ENCODE peak calls at places on chromosome 13, in five cellular contexts. Y is CD4-positive, CD25-positive, alpha-beta regulatory T cell; G is transverse colon; D is sigmoid colon; P is naive thymus-derived CD4-positive, alpha-beta T cell. B is an unnamed sample.
A peak's percentile ranks its signal among the peaks of the same experiment; 100 is the strongest.

GRCh38 chr13:51683537-51684050 is 99.3 kb downstream of the WDFY2 start:
- DNase-seq in D (no peak), G (no peak), P (no peak), Y (no peak), B (no peak)

GRCh38 chr13:95023405-95023804 is 277.8 kb downstream of the ABCC4 start:
- DNase-seq in P (no peak), G (no peak), Y (no peak), D (no peak), B (no peak)

GRCh38 chr13:40388617-40389016 is 277.8 kb downstream of the FOXO1 start:
- DNase-seq in P (peak; percentile 87), Y (peak; percentile 61), D (peak; percentile 62), G (peak; percentile 64), B (no peak)

GRCh38 chr13:38262211-38262610 is 87.4 kb upstream of the UFM1 start:
- DNase-seq in G (no peak), Y (no peak), P (no peak), D (no peak), B (peak; percentile 7)

GRCh38 chr13:23384111-23384510 is 49.4 kb downstream of the SACS start:
- DNase-seq in G (no peak), P (no peak), Y (no peak), D (no peak), B (peak; percentile 57)

GRCh38 chr13:112803422-112803821 is 113.6 kb downstream of the ATP11A start:
- DNase-seq in G (no peak), Y (no peak), P (no peak), D (no peak), B (no peak)

GRCh38 chr13:49292742-49293498 is 45.2 kb downstream of the CDADC1 start:
- DNase-seq in G (no peak), Y (no peak), D (peak; percentile 90), P (no peak), B (no peak)

GRCh38 chr13:36358352-36358751 is 12.2 kb upstream of the SPART start:
- DNase-seq in D (no peak), Y (no peak), G (no peak), P (no peak), B (no peak)

GRCh38 chr13:85638815-85639393 is 160.3 kb downstream of the SLITRK6 start:
- DNase-seq in G (no peak), Y (no peak), D (no peak), P (no peak), B (no peak)

GRCh38 chr13:33296793-33297425 is 11.4 kb upstream of the STARD13 start:
- DNase-seq in D (no peak), Y (no peak), G (no peak), P (no peak), B (no peak)

GRCh38 chr13:73073050-73073449 is 14.2 kb downstream of the KLF5 start:
- DNase-seq in D (no peak), P (no peak), G (no peak), Y (no peak), B (no peak)

GRCh38 chr13:74576504-74576903 is 442.3 kb upstream of the KLF12 start:
- DNase-seq in G (no peak), Y (no peak), D (no peak), P (no peak), B (no peak)

GRCh38 chr13:74575729-74576125 is 441.5 kb upstream of the KLF12 start:
- DNase-seq in D (peak; percentile 73), P (peak; percentile 40), G (peak; percentile 28), Y (no peak), B (no peak)

GRCh38 chr13:74571811-74572210 is 437.6 kb upstream of the KLF12 start:
- DNase-seq in G (no peak), D (no peak), Y (no peak), P (no peak), B (no peak)

GRCh38 chr13:74573654-74574053 is 439.4 kb upstream of the KLF12 start:
- DNase-seq in D (no peak), G (no peak), P (no peak), Y (no peak), B (no peak)

GRCh38 chr13:74574964-74575728 is 440.9 kb upstream of the KLF12 start:
- DNase-seq in Y (no peak), P (no peak), D (no peak), G (no peak), B (no peak)
- H3K4me3 ChIP-seq in Y (peak overlapping the region; percentile 48), P (peak overlapping the region; percentile 49), D (peak overlapping the region; percentile 41), G (peak overlapping the region; percentile 22), B (peak overlapping the region; percentile 58)

GRCh38 chr13:26557393-26558073 is at the start of gene WASF3:
- DNase-seq in Y (no peak), P (no peak), D (peak; percentile 97), G (peak; percentile 86), B (peak; percentile 42)

GRCh38 chr13:26560456-26560855 is 3.0 kb downstream of the WASF3 start:
- DNase-seq in P (no peak), G (no peak), D (no peak), Y (no peak), B (no peak)

GRCh38 chr13:26558912-26559485 is 1.5 kb downstream of the WASF3 start:
- DNase-seq in Y (no peak), G (no peak), P (no peak), D (no peak), B (no peak)

GRCh38 chr13:26557051-26557392 is 461 bp upstream of the WASF3 start:
- DNase-seq in D (no peak), P (no peak), G (no peak), Y (no peak), B (no peak)

GRCh38 chr13:26558074-26558805 is 757 bp downstream of the WASF3 start:
- DNase-seq in D (no peak), G (no peak), Y (no peak), P (no peak), B (no peak)
- H3K4me3 ChIP-seq in D (peak overlapping the region; percentile 88), G (peak overlapping the region; percentile 58), Y (no peak overlapping the region), P (no peak overlapping the region), B (peak overlapping the region; percentile 72)

GRCh38 chr13:106034201-106034600 is 501.3 kb downstream of the EFNB2 start:
- DNase-seq in Y (no peak), P (no peak), G (no peak), D (no peak), B (no peak)
- H3K4me3 ChIP-seq in Y (no peak overlapping the region), P (no peak overlapping the region), G (no peak overlapping the region), D (no peak overlapping the region), B (no peak overlapping the region)

GRCh38 chr13:75721307-75721706 is 85.2 kb downstream of the LMO7 start:
- DNase-seq in D (no peak), P (no peak), Y (no peak), G (no peak), B (no peak)

GRCh38 chr13:75724742-75725504 is 88.8 kb downstream of the LMO7 start:
- DNase-seq in G (no peak), D (no peak), Y (no peak), P (no peak), B (no peak)

GRCh38 chr13:75723927-75724326 is 87.8 kb downstream of the LMO7 start:
- DNase-seq in G (no peak), P (no peak), D (no peak), Y (no peak), B (no peak)

GRCh38 chr13:75726313-75726712 is 90.2 kb downstream of the LMO7 start:
- DNase-seq in D (no peak), P (no peak), G (no peak), Y (no peak), B (no peak)

GRCh38 chr13:75725784-75726183 is 89.7 kb downstream of the LMO7 start:
- DNase-seq in Y (no peak), P (no peak), D (no peak), G (no peak), B (no peak)
- H3K4me3 ChIP-seq in Y (no peak overlapping the region), P (no peak overlapping the region), D (no peak overlapping the region), G (no peak overlapping the region), B (no peak overlapping the region)

GRCh38 chr13:30916991-30917390 is 10.9 kb downstream of the MEDAG start:
- DNase-seq in G (no peak), D (no peak), P (no peak), Y (no peak), B (no peak)

GRCh38 chr13:30910676-30911075 is 4.6 kb downstream of the MEDAG start:
- DNase-seq in D (no peak), P (no peak), G (no peak), Y (no peak), B (no peak)

GRCh38 chr13:30920162-30920561 is 12.3 kb upstream of the TEX26 start:
- DNase-seq in P (no peak), D (no peak), G (no peak), Y (no peak), B (no peak)

GRCh38 chr13:30918662-30919405 is 12.8 kb downstream of the MEDAG start:
- DNase-seq in Y (no peak), G (no peak), P (no peak), D (no peak), B (no peak)

DNA sequence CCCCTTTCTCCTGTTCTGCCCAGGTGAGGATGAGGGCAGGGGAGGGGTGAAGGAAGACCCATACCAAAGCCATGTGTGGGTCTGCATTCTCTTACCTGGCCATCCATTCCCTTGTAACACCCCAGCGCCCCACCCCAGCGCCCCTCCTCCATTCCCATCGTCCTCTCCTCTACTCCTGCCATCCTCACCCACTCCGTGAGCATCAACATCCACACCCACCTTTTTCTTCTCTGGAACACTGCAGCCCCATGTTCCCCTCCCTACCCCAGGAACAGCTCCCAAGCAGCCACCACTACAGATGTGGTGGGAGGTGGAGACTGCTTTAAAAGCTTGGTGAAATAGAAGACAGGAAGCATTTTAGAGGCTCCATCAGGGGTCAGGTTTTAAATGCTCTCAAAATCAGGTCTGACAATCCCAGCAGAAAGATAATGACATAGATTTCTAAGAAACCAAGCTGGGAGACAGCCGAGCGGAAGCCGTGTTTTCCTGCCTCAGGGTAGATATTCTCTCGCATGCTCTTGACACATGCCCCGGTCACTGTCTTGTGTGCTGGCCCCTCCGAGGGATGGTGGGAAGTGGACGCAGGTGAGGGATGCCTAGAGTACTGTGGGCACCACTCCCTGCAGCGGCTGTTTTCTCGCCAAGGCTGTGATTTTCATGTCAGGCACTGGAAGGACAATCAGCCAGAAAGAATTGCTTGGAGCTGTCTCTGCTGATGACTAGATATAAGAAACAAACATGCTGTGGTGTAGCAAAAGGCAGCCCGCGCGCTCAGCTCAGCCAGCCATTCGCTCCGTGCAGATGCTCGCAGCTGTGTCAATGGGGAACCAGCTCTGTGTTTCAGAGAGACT is 9.8 kb downstream of the MEDAG start:
- DNase-seq in Y (no peak), G (no peak), P (no peak), D (no peak), B (no peak)
- H3K4me3 ChIP-seq in Y (no peak overlapping the region), G (no peak overlapping the region), P (no peak overlapping the region), D (no peak overlapping the region), B (peak overlapping the region; percentile 2)

B was measured in AG04449.